ENCODE peak calls at places on chromosomes 4 and X, in five cellular contexts. A, X, B, V and C are unnamed samples.
A peak's percentile ranks its signal among the peaks of the same experiment; 100 is the strongest.

GRCh38 chr4:174559894-174560293 is 37.6 kb upstream of the HPGD start:
- DNase-seq in A (no peak), X (no peak), B (no peak), V (no peak), C (no peak)

GRCh38 chr4:168776382-168776781 is 233.7 kb downstream of the CBR4 start:
- DNase-seq in A (no peak), X (no peak), B (no peak), V (no peak), C (no peak)

GRCh38 chrX:15405846-15406245 is 21.6 kb upstream of the VEGFD start:
- DNase-seq in A (peak; percentile 13), X (no peak), B (no peak), V (no peak), C (no peak)

GRCh38 chrX:71458866-71459265 is 74.0 kb upstream of the OGT start:
- DNase-seq in A (no peak), X (no peak), B (no peak), V (no peak), C (no peak)

GRCh38 chr4:65943076-65943475 is 272.8 kb upstream of the EPHA5 start:
- DNase-seq in A (no peak), X (peak; percentile 69), B (no peak), V (no peak), C (no peak)

GRCh38 chr4:104979083-104979760 is 167.5 kb upstream of the TET2 start:
- DNase-seq in A (no peak), X (no peak), B (no peak), V (no peak), C (no peak)

GRCh38 chr4:4849106-4849505 is 10.4 kb upstream of the MSX1 start:
- DNase-seq in A (no peak), X (no peak), B (no peak), V (no peak), C (no peak)

GRCh38 chr4:2436301-2436700 is 17.5 kb downstream of the CFAP99 start:
- DNase-seq in A (no peak), X (no peak), B (no peak), V (no peak), C (no peak)

GRCh38 chr4:95045429-95045828 is 287.7 kb downstream of the BMPR1B start:
- DNase-seq in A (no peak), X (no peak), B (no peak), V (no peak), C (no peak)

GRCh38 chrX:10190367-10190766 is 33.6 kb downstream of the CLCN4 start:
- DNase-seq in A (no peak), X (peak; percentile 64), B (no peak), V (no peak), C (no peak)

GRCh38 chr4:151744614-151745013 is 16.2 kb downstream of the GATB start:
- DNase-seq in A (no peak), X (peak; percentile 86), B (no peak), V (no peak), C (no peak)

GRCh38 chr4:1746265-1746691 is 25.0 kb downstream of the TACC3 start:
- DNase-seq in A (no peak), X (peak; percentile 22), B (peak; percentile 66), V (peak; percentile 75), C (peak; percentile 88)

GRCh38 chr4:183532823-183533222 is 28.0 kb downstream of the ING2 start:
- DNase-seq in A (no peak), X (peak; percentile 45), B (no peak), V (no peak), C (no peak)

GRCh38 chr4:15314974-15315373 is 112.9 kb upstream of the C1QTNF7 start:
- DNase-seq in A (no peak), X (no peak), B (no peak), V (no peak), C (no peak)

GRCh38 chr4:2829321-2829932 is 14.2 kb upstream of the ADD1 start:
- DNase-seq in A (no peak), X (no peak), B (no peak), V (no peak), C (no peak)

GRCh38 chr4:28444886-28445496 is 1584.3 kb downstream of the STIM2 start:
- DNase-seq in A (no peak), X (no peak), B (no peak), V (no peak), C (no peak)

GRCh38 chr4:184112006-184112550 is 105.6 kb downstream of the ENPP6 start:
- DNase-seq in A (no peak), X (no peak), B (no peak), V (no peak), C (no peak)

GRCh38 chr4:99234331-99235010 is 15.4 kb upstream of the ADH6 start:
- DNase-seq in A (no peak), X (no peak), B (no peak), V (no peak), C (no peak)

GRCh38 chr4:142719854-142720541 is 126.1 kb downstream of the INPP4B start:
- DNase-seq in A (no peak), X (peak; percentile 11), B (no peak), V (no peak), C (no peak)

GRCh38 chr4:34964613-34965012 is 1279.7 kb downstream of the ARAP2 start:
- DNase-seq in A (no peak), X (no peak), B (no peak), V (no peak), C (no peak)

GRCh38 chr4:78213218-78213617 is 156.1 kb downstream of the FRAS1 start:
- DNase-seq in A (no peak), X (no peak), B (no peak), V (no peak), C (no peak)

GRCh38 chrX:16882188-16882587 is 12.0 kb upstream of the RBBP7 start:
- DNase-seq in A (no peak), X (no peak), B (peak; percentile 52), V (peak; percentile 37), C (no peak)

GRCh38 chrX:49165901-49166881 is 3.6 kb downstream of the MAGIX start:
- DNase-seq in A (peak; percentile 71), X (peak; percentile 28), B (peak; percentile 84), V (peak; percentile 80), C (no peak)

GRCh38 chrX:105098201-105098600 is 122.3 kb downstream of the TEX13A start:
- DNase-seq in A (no peak), X (no peak), B (no peak), V (no peak), C (no peak)

GRCh38 chr4:106587558-106587957 is 219.0 kb upstream of the GIMD1 start:
- DNase-seq in A (no peak), X (peak; percentile 81), B (no peak), V (no peak), C (no peak)

GRCh38 chr4:20474119-20474518 is 222.4 kb downstream of the SLIT2 start:
- DNase-seq in A (no peak), X (peak; percentile 22), B (no peak), V (no peak), C (no peak)

GRCh38 chr4:72951628-72952027 is 117.9 kb downstream of the COX18 start:
- DNase-seq in A (no peak), X (no peak), B (no peak), V (no peak), C (no peak)

GRCh38 chrX:26581086-26581485 is 365.1 kb downstream of the MAGEB5 start:
- DNase-seq in A (no peak), X (no peak), B (no peak), V (no peak), C (no peak)

GRCh38 chr4:148093065-148093464 is 349.1 kb downstream of the NR3C2 start:
- DNase-seq in A (no peak), X (no peak), B (no peak), V (no peak), C (no peak)

GRCh38 chrX:24493740-24494543 is 28.9 kb downstream of the PDK3 start:
- DNase-seq in A (no peak), X (no peak), B (no peak), V (no peak), C (no peak)

GRCh38 chr4:179728305-179728704 is 2286.1 kb upstream of the AGA start:
- DNase-seq in A (no peak), X (no peak), B (no peak), V (no peak), C (no peak)

GRCh38 chr4:22593933-22594332 is 78.1 kb upstream of the ADGRA3 start:
- DNase-seq in A (no peak), X (no peak), B (no peak), V (no peak), C (no peak)

GRCh38 chrX:9327086-9327746 is 137.6 kb upstream of the TBL1X start:
- DNase-seq in A (no peak), X (no peak), B (no peak), V (no peak), C (no peak)

GRCh38 chr4:52657630-52658501 is 1.2 kb downstream of the USP46 start:
- DNase-seq in A (no peak), X (no peak), B (no peak), V (peak; percentile 31), C (no peak)

GRCh38 chr4:16794816-16795445 is 103.5 kb downstream of the LDB2 start:
- DNase-seq in A (peak; percentile 43), X (no peak), B (peak; percentile 25), V (no peak), C (no peak)

GRCh38 chrX:131677655-131678628 is 134.1 kb downstream of the OR13H1 start:
- DNase-seq in A (no peak), X (peak; percentile 13), B (peak; percentile 36), V (peak; percentile 21), C (peak; percentile 16)
- TF ChIP-seq CTCF in A (no peak), X (peak; percentile 78), B (peak; percentile 35), V (peak; percentile 47), C (peak; percentile 41)

GRCh38 chr4:153232768-153233167 is 28.5 kb downstream of the TRIM2 start:
- DNase-seq in A (no peak), X (no peak), B (peak; percentile 65), V (no peak), C (no peak)
- TF ChIP-seq CTCF in A (no peak), X (peak; percentile 13), B (no peak), V (no peak), C (peak; percentile 16)

GRCh38 chr4:74110670-74111069 is 11.7 kb upstream of the CXCL2 start:
- DNase-seq in A (no peak), X (no peak), B (no peak), V (no peak), C (no peak)

GRCh38 chr4:74109894-74110605 is 11.1 kb upstream of the CXCL2 start:
- DNase-seq in A (no peak), X (peak; percentile 87), B (no peak), V (no peak), C (no peak)

GRCh38 chr4:74112399-74113090 is 13.6 kb upstream of the CXCL2 start:
- DNase-seq in A (no peak), X (peak; percentile 67), B (peak; percentile 34), V (no peak), C (no peak)

GRCh38 chr4:74111576-74111975 is 12.6 kb upstream of the CXCL2 start:
- DNase-seq in A (no peak), X (no peak), B (no peak), V (no peak), C (no peak)

DNA sequence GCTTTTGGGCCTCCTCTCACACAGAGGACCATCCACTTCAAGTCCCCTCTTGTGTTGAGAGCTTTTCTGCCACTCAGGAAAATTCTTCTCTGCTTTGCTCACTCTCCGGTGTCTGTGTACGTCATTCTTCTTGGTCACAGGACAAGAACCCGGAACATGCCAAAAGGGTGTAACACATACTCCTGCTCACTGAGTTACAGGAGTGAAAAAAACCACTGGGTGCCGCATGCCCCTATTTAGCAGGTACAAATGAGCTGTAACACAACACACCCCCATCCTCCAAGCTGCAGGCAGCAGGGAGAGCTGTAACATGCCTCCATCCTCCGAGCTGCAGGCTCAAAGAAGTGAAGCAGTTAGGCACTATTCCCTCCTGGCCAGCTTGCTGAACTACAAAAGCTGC is 13.0 kb upstream of the CXCL2 start:
- DNase-seq in A (peak; percentile 54), X (no peak), B (peak; percentile 85), V (no peak), C (no peak)
- TF ChIP-seq CTCF in A (no peak), X (no peak), B (no peak), V (no peak), C (no peak)

GRCh38 chr4:30718889-30719252 is 1.3 kb upstream of the PCDH7 start:
- DNase-seq in A (no peak), X (no peak), B (no peak), V (no peak), C (no peak)
- TF ChIP-seq CTCF in A (no peak), X (peak; percentile 36), B (no peak), V (no peak), C (no peak)